ENCODE peak calls at places on chromosomes 5 and 9, in five cellular contexts. D, L, V, O and K are unnamed samples.

GRCh38 chr9:123784513-123784912 is 145.4 kb downstream of the DENND1A start:
- DNase-seq in D (no peak), L (no peak), V (no peak), O (no peak), K (no peak)

GRCh38 chr5:50440651-50441478 is at the start of gene EMB:
- DNase-seq in D (peak), L (peak), V (peak), O (peak), K (peak)

GRCh38 chr5:2158109-2158508 is 275.4 kb upstream of the IRX4 start:
- DNase-seq in D (no peak), L (no peak), V (no peak), O (no peak), K (no peak)

GRCh38 chr9:126532019-126532462 is 81.7 kb upstream of the LMX1B start:
- DNase-seq in D (no peak), L (peak), V (no peak), O (no peak), K (no peak)

GRCh38 chr5:169765176-169765575 is 128.1 kb downstream of the DOCK2 start:
- DNase-seq in D (no peak), L (no peak), V (no peak), O (no peak), K (no peak)

GRCh38 chr9:123867971-123868370 is 62.0 kb downstream of the DENND1A start:
- DNase-seq in D (no peak), L (no peak), V (no peak), O (no peak), K (no peak)

GRCh38 chr9:110900917-110901316 is 137.4 kb downstream of the LPAR1 start:
- DNase-seq in D (no peak), L (peak), V (no peak), O (no peak), K (no peak)

GRCh38 chr5:3362606-3362910 is 233.1 kb upstream of the IRX1 start:
- DNase-seq in D (no peak), L (no peak), V (peak), O (no peak), K (no peak)

GRCh38 chr9:72497476-72498065 is 23.8 kb upstream of the TMC1 start:
- DNase-seq in D (no peak), L (no peak), V (no peak), O (no peak), K (no peak)

GRCh38 chr5:55897905-55898304 is 46.7 kb downstream of the IL31RA start:
- DNase-seq in D (no peak), L (peak), V (no peak), O (no peak), K (no peak)

GRCh38 chr5:151480384-151480783 is 33.0 kb downstream of the SLC36A1 start:
- DNase-seq in D (no peak), L (no peak), V (no peak), O (no peak), K (no peak)

GRCh38 chr9:71552480-71552879 is 215.8 kb downstream of the CEMIP2 start:
- DNase-seq in D (no peak), L (no peak), V (no peak), O (no peak), K (no peak)

GRCh38 chr9:110058304-110058953 is 149.5 kb downstream of the C9orf152 start:
- DNase-seq in D (peak), L (peak), V (peak), O (no peak), K (no peak)

GRCh38 chr5:137164536-137164935 is 334.6 kb downstream of the SPOCK1 start:
- DNase-seq in D (no peak), L (no peak), V (no peak), O (no peak), K (no peak)

GRCh38 chr5:155628346-155628745 is 614.8 kb downstream of the KIF4B start:
- DNase-seq in D (no peak), L (no peak), V (no peak), O (no peak), K (no peak)

GRCh38 chr5:1745190-1745805 is 54.3 kb downstream of the MRPL36 start:
- DNase-seq in D (no peak), L (no peak), V (no peak), O (no peak), K (no peak)

GRCh38 chr9:75743855-75744254 is 146.6 kb upstream of the PCSK5 start:
- DNase-seq in D (no peak), L (no peak), V (no peak), O (no peak), K (no peak)

GRCh38 chr5:176565760-176566288 is 16.7 kb downstream of the CDHR2 start:
- DNase-seq in D (no peak), L (no peak), V (no peak), O (no peak), K (no peak)

GRCh38 chr5:93257616-93258015 is 323.4 kb downstream of the NR2F1-AS1 start:
- DNase-seq in D (no peak), L (peak), V (no peak), O (no peak), K (no peak)

GRCh38 chr9:129832957-129833356 is 2.1 kb downstream of the C9orf78 start:
- DNase-seq in D (no peak), L (no peak), V (no peak), O (no peak), K (no peak)

GRCh38 chr5:131589510-131590348 is 45.3 kb downstream of the RAPGEF6 start:
- DNase-seq in D (peak), L (peak), V (no peak), O (peak), K (peak)

GRCh38 chr9:34929506-34930102 is 28.5 kb upstream of the PHF24 start:
- DNase-seq in D (peak), L (peak), V (no peak), O (no peak), K (peak)

GRCh38 chr5:51242453-51242852 is 140.8 kb upstream of the ISL1 start:
- DNase-seq in D (no peak), L (no peak), V (no peak), O (no peak), K (no peak)

GRCh38 chr9:137892424-137893191 is 15.0 kb downstream of the CACNA1B start:
- DNase-seq in D (no peak), L (no peak), V (no peak), O (no peak), K (no peak)

GRCh38 chr5:111984044-111984443 is 227.1 kb upstream of the NREP start:
- DNase-seq in D (no peak), L (peak), V (no peak), O (no peak), K (no peak)

GRCh38 chr9:116269250-116269649 is 115.7 kb downstream of the PAPPA start:
- DNase-seq in D (no peak), L (peak), V (no peak), O (no peak), K (no peak)

GRCh38 chr5:153168226-153168625 is 322.2 kb upstream of the GRIA1 start:
- DNase-seq in D (no peak), L (no peak), V (no peak), O (no peak), K (no peak)

GRCh38 chr5:173237821-173238220 is 2.8 kb upstream of the NKX2-5 start:
- DNase-seq in D (no peak), L (no peak), V (no peak), O (no peak), K (no peak)

GRCh38 chr9:2857564-2858198 is 13.8 kb upstream of the PUM3 start:
- DNase-seq in D (peak), L (peak), V (peak), O (no peak), K (peak)

GRCh38 chr5:172490739-172491461 is 36.6 kb upstream of the SH3PXD2B start:
- DNase-seq in D (no peak), L (no peak), V (peak), O (no peak), K (no peak)

GRCh38 chr5:59897075-59897474 is 3.5 kb upstream of the PDE4D start:
- DNase-seq in D (no peak), L (no peak), V (no peak), O (no peak), K (no peak)

GRCh38 chr5:120614512-120614911 is 150.4 kb downstream of the PRR16 start:
- DNase-seq in D (no peak), L (peak), V (no peak), O (no peak), K (peak)

GRCh38 chr5:83715316-83716060 is 5.2 kb downstream of the HAPLN1 start:
- DNase-seq in D (no peak), L (no peak), V (no peak), O (no peak), K (no peak)

GRCh38 chr9:81032831-81033230 is 656.5 kb downstream of the TLE1 start:
- DNase-seq in D (no peak), L (peak), V (no peak), O (no peak), K (no peak)

GRCh38 chr5:177113566-177114424 is 19.8 kb upstream of the NSD1 start:
- DNase-seq in D (peak), L (peak), V (peak), O (peak), K (peak)

GRCh38 chr5:154517181-154517580 is 39.2 kb upstream of the HAND1 start:
- DNase-seq in D (no peak), L (no peak), V (no peak), O (no peak), K (no peak)

GRCh38 chr9:88110026-88110425 is 28.2 kb downstream of the SPATA31C2 start:
- DNase-seq in D (no peak), L (no peak), V (no peak), O (no peak), K (no peak)

GRCh38 chr9:136012651-136013050 is 51.5 kb upstream of the UBAC1 start:
- DNase-seq in D (no peak), L (no peak), V (no peak), O (no peak), K (no peak)

GRCh38 chr5:25964009-25964372 is 1074.4 kb downstream of the CDH9 start:
- DNase-seq in D (no peak), L (no peak), V (no peak), O (no peak), K (no peak)